ENCODE peak calls at places on chromosomes 4 and X, in five cellular contexts. V is body of pancreas, B is foreskin fibroblast, W is endothelial cell of umbilical vein, M is A172. X is an unnamed sample.

GRCh38 chr4:152115121-152115520 is 354.3 kb upstream of the GATB start:
- DNase-seq in V (no peak), B (no peak), W (no peak), M (no peak), X (no peak)

GRCh38 chr4:182277402-182277801 is 34.2 kb downstream of the TENM3 start:
- DNase-seq in V (no peak), B (no peak), W (no peak), M (no peak), X (no peak)

GRCh38 chr4:1863297-1864033 is 7.5 kb upstream of the LETM1 start:
- DNase-seq in V (no peak), B (no peak), W (no peak), M (no peak), X (no peak)

GRCh38 chrX:84876876-84877275 is 126.8 kb upstream of the APOOL start:
- DNase-seq in V (no peak), B (no peak), W (no peak), M (no peak), X (no peak)

GRCh38 chr4:135267148-135267878 is 1065.7 kb upstream of the PABPC4L start:
- DNase-seq in V (no peak), B (no peak), W (no peak), M (peak), X (no peak)

GRCh38 chr4:25993564-25994185 is 79.7 kb downstream of the SMIM20 start:
- DNase-seq in V (no peak), B (no peak), W (no peak), M (peak), X (no peak)

GRCh38 chr4:15420642-15421041 is 7.2 kb upstream of the C1QTNF7 start:
- DNase-seq in V (no peak), B (peak), W (no peak), M (peak), X (no peak)

GRCh38 chr4:78684196-78685079 is 91.7 kb upstream of the BMP2K start:
- DNase-seq in V (no peak), B (no peak), W (peak), M (no peak), X (no peak)